ENCODE peak calls at places on chromosome 18, in five cellular contexts. One of them, this sample, is unnamed.

GRCh38 chr18:27735117-27735516 is 441.8 kb downstream of the CDH2 start:
- DNase-seq in G401: no peak
- DNase-seq in RWPE1: no peak
- DNase-seq in smooth muscle cell of the brain vasculature: no peak
- DNase-seq in HuH-7.5: no peak
- DNase-seq in this sample: no peak

GRCh38 chr18:24362757-24363156 is 34.9 kb downstream of the OSBPL1A start:
- DNase-seq in HuH-7.5: no peak
- DNase-seq in RWPE1: peak
- DNase-seq in G401: no peak
- DNase-seq in smooth muscle cell of the brain vasculature: no peak
- DNase-seq in this sample: no peak

GRCh38 chr18:65235966-65236634 is 514.7 kb upstream of the CDH7 start:
- DNase-seq in smooth muscle cell of the brain vasculature: no peak
- DNase-seq in RWPE1: peak
- DNase-seq in HuH-7.5: no peak
- DNase-seq in G401: peak
- DNase-seq in this sample: no peak

GRCh38 chr18:58045265-58046086 is 1.4 kb downstream of the NEDD4L start:
- DNase-seq in G401: peak
- DNase-seq in RWPE1: peak
- DNase-seq in smooth muscle cell of the brain vasculature: no peak
- DNase-seq in HuH-7.5: no peak
- DNase-seq in this sample: peak

GRCh38 chr18:36412778-36413177 is 115.3 kb downstream of the FHOD3 start:
- DNase-seq in smooth muscle cell of the brain vasculature: no peak
- DNase-seq in RWPE1: no peak
- DNase-seq in HuH-7.5: peak
- DNase-seq in G401: no peak
- DNase-seq in this sample: no peak

GRCh38 chr18:62682396-62682795 is 32.9 kb upstream of the PHLPP1 start:
- DNase-seq in smooth muscle cell of the brain vasculature: no peak
- DNase-seq in RWPE1: no peak
- DNase-seq in G401: no peak
- DNase-seq in HuH-7.5: no peak
- DNase-seq in this sample: no peak

GRCh38 chr18:45920367-45920766 is 46.8 kb downstream of the EPG5 start:
- DNase-seq in smooth muscle cell of the brain vasculature: peak
- DNase-seq in HuH-7.5: no peak
- DNase-seq in G401: peak
- DNase-seq in RWPE1: peak
- DNase-seq in this sample: peak

GRCh38 chr18:676069-676468 is 18.6 kb downstream of the TYMS start:
- DNase-seq in G401: no peak
- DNase-seq in RWPE1: no peak
- DNase-seq in HuH-7.5: no peak
- DNase-seq in smooth muscle cell of the brain vasculature: no peak
- DNase-seq in this sample: no peak

GRCh38 chr18:58303363-58303762 is 259.3 kb downstream of the NEDD4L start:
- DNase-seq in RWPE1: no peak
- DNase-seq in smooth muscle cell of the brain vasculature: no peak
- DNase-seq in G401: no peak
- DNase-seq in HuH-7.5: no peak
- DNase-seq in this sample: no peak

GRCh38 chr18:21115519-21116411 is 4.2 kb upstream of the ROCK1 start:
- DNase-seq in G401: no peak
- DNase-seq in smooth muscle cell of the brain vasculature: no peak
- DNase-seq in HuH-7.5: no peak
- DNase-seq in RWPE1: no peak
- DNase-seq in this sample: no peak

GRCh38 chr18:74368901-74369705 is 53.5 kb downstream of the C18orf63 start:
- DNase-seq in HuH-7.5: no peak
- DNase-seq in RWPE1: no peak
- DNase-seq in G401: no peak
- DNase-seq in smooth muscle cell of the brain vasculature: no peak
- DNase-seq in this sample: no peak

GRCh38 chr18:44521673-44522032 is 159.0 kb upstream of the SETBP1 start:
- DNase-seq in smooth muscle cell of the brain vasculature: no peak
- DNase-seq in G401: no peak
- DNase-seq in HuH-7.5: no peak
- DNase-seq in RWPE1: no peak
- DNase-seq in this sample: no peak

GRCh38 chr18:77635858-77636257 is 386.2 kb downstream of the GALR1 start:
- DNase-seq in HuH-7.5: no peak
- DNase-seq in G401: no peak
- DNase-seq in RWPE1: no peak
- DNase-seq in smooth muscle cell of the brain vasculature: no peak
- DNase-seq in this sample: no peak

GRCh38 chr18:23281626-23282436 is 146.5 kb downstream of the CABLES1 start:
- DNase-seq in HuH-7.5: no peak
- DNase-seq in G401: no peak
- DNase-seq in smooth muscle cell of the brain vasculature: no peak
- DNase-seq in RWPE1: peak
- DNase-seq in this sample: peak

GRCh38 chr18:10514082-10514481 is 11.7 kb upstream of the NAPG start:
- DNase-seq in RWPE1: no peak
- DNase-seq in smooth muscle cell of the brain vasculature: no peak
- DNase-seq in HuH-7.5: no peak
- DNase-seq in G401: peak
- DNase-seq in this sample: peak

GRCh38 chr18:23689616-23690504 is 607 bp downstream of the LAMA3 start:
- DNase-seq in smooth muscle cell of the brain vasculature: no peak
- DNase-seq in G401: no peak
- DNase-seq in HuH-7.5: peak
- DNase-seq in RWPE1: no peak
- DNase-seq in this sample: peak

GRCh38 chr18:67117804-67118203 is 398.7 kb downstream of the DSEL start:
- DNase-seq in G401: no peak
- DNase-seq in RWPE1: no peak
- DNase-seq in HuH-7.5: no peak
- DNase-seq in smooth muscle cell of the brain vasculature: no peak
- DNase-seq in this sample: no peak

GRCh38 chr18:29164993-29165599 is 988.2 kb upstream of the CDH2 start:
- DNase-seq in G401: no peak
- DNase-seq in RWPE1: peak
- DNase-seq in smooth muscle cell of the brain vasculature: no peak
- DNase-seq in HuH-7.5: no peak
- DNase-seq in this sample: no peak

GRCh38 chr18:63783394-63783793 is 8.2 kb downstream of the SERPINB7 start:
- DNase-seq in HuH-7.5: no peak
- DNase-seq in smooth muscle cell of the brain vasculature: no peak
- DNase-seq in G401: no peak
- DNase-seq in RWPE1: no peak
- DNase-seq in this sample: no peak

GRCh38 chr18:9053814-9054213 is 48.7 kb upstream of the NDUFV2 start:
- DNase-seq in smooth muscle cell of the brain vasculature: no peak
- DNase-seq in HuH-7.5: no peak
- DNase-seq in G401: no peak
- DNase-seq in RWPE1: no peak
- DNase-seq in this sample: no peak

GRCh38 chr18:8615397-8616025 is 6.3 kb downstream of the RAB12 start:
- DNase-seq in G401: peak
- DNase-seq in smooth muscle cell of the brain vasculature: peak
- DNase-seq in RWPE1: peak
- DNase-seq in HuH-7.5: no peak
- DNase-seq in this sample: peak

This sample was measured in lower leg skin.